ENCODE peak calls at places on chromosomes 1 and 21, in eight cellular contexts. Y, D, W, H, R, U, T and C are unnamed samples. For H3K4me1, the result is how much of the 10 kb centered on the place peaks cover.

GRCh38 chr21:35179990-35180557 is 131.0 kb upstream of the RUNX1 start:
- DNase-seq in Y (no peak), W (no peak), H (no peak), U (no peak), T (no peak), D (no peak), R (no peak), C (no peak)

GRCh38 chr1:148263906-148264255 is 111.8 kb upstream of the NBPF11 start:
- DNase-seq in T (peak), R (peak), D (no peak), H (no peak), W (no peak), Y (no peak), U (no peak), C (no peak)

GRCh38 chr1:164914208-164914607 is 355.2 kb downstream of the PBX1 start:
- DNase-seq in H (no peak), D (no peak), T (no peak), U (no peak), W (no peak), Y (no peak), R (no peak), C (no peak)

GRCh38 chr1:115506523-115507255 is 135.1 kb upstream of the VANGL1 start:
- DNase-seq in Y (no peak), U (no peak), D (no peak), R (no peak), H (no peak), T (no peak), W (no peak), C (no peak)

GRCh38 chr1:61980561-61980960 is 214.1 kb upstream of the L1TD1 start:
- DNase-seq in T (no peak), U (no peak), Y (no peak), W (no peak), H (no peak), D (no peak), R (no peak), C (no peak)

GRCh38 chr1:246779561-246780175 is 55.5 kb downstream of the SCCPDH start:
- DNase-seq in W (no peak), H (no peak), T (no peak), D (no peak), U (no peak), R (no peak), Y (no peak), C (no peak)

GRCh38 chr21:16592399-16592798 is 862.6 kb downstream of the USP25 start:
- DNase-seq in W (no peak), Y (no peak), T (no peak), R (no peak), H (no peak), D (no peak), U (no peak), C (no peak)

GRCh38 chr1:113396585-113396984 is 6.3 kb downstream of the MAGI3 start:
- DNase-seq in H (no peak), D (no peak), T (no peak), W (peak), U (no peak), R (peak), Y (no peak), C (no peak)

GRCh38 chr1:62386351-62387121 is 50.3 kb upstream of the USP1 start:
- DNase-seq in H (no peak), T (no peak), U (no peak), R (no peak), W (no peak), Y (no peak), D (no peak), C (no peak)

GRCh38 chr1:176243746-176244145 is 36.7 kb upstream of the COP1 start:
- DNase-seq in Y (no peak), T (no peak), R (no peak), D (no peak), W (no peak), H (no peak), U (no peak), C (no peak)

GRCh38 chr1:29120955-29121485 is 2.7 kb downstream of the TMEM200B start:
- DNase-seq in H (peak), W (no peak), D (peak), U (peak), R (peak), Y (no peak), T (peak), C (no peak)

GRCh38 chr1:172143384-172144025 is 277.0 kb upstream of the C1orf105 start:
- DNase-seq in U (no peak), W (no peak), R (no peak), Y (no peak), T (no peak), D (no peak), H (no peak), C (no peak)

GRCh38 chr21:41374177-41374712 is 12.4 kb downstream of the MX2 start:
- DNase-seq in R (no peak), Y (no peak), U (no peak), W (no peak), T (no peak), D (no peak), H (no peak), C (no peak)

GRCh38 chr1:12587981-12588620 is 29.9 kb downstream of the DHRS3 start:
- DNase-seq in U (no peak), W (no peak), D (no peak), R (peak), H (no peak), Y (no peak), T (no peak), C (no peak)

GRCh38 chr1:20792177-20792576 is 5.1 kb upstream of the HP1BP3 start:
- DNase-seq in T (no peak), W (no peak), Y (no peak), H (no peak), R (no peak), U (no peak), D (no peak), C (no peak)

GRCh38 chr21:42703936-42704335 is 50.5 kb downstream of the PDE9A start:
- DNase-seq in W (no peak), H (no peak), R (no peak), U (peak), D (no peak), T (no peak), Y (no peak), C (no peak)

GRCh38 chr1:231869364-231869763 is 242.8 kb downstream of the DISC1 start:
- DNase-seq in T (no peak), Y (no peak), U (no peak), R (no peak), H (no peak), D (peak), W (no peak), C (no peak)

GRCh38 chr1:20033396-20033795 is 36.6 kb upstream of the PLA2G5 start:
- DNase-seq in Y (no peak), W (no peak), U (no peak), R (no peak), T (no peak), H (no peak), D (no peak), C (no peak)

GRCh38 chr1:227316941-227317540 is 1.3 kb downstream of the CDC42BPA start:
- DNase-seq in R (no peak), T (no peak), D (no peak), H (no peak), Y (no peak), W (no peak), U (no peak), C (no peak)

GRCh38 chr1:204513117-204513716 is 3.0 kb upstream of the MDM4 start:
- DNase-seq in W (no peak), R (no peak), U (no peak), H (peak), T (no peak), Y (no peak), D (peak), C (no peak)

GRCh38 chr1:66350001-66350547 is 183.9 kb upstream of the SGIP1 start:
- DNase-seq in W (no peak), Y (peak), D (peak), H (peak), U (no peak), T (no peak), R (no peak), C (no peak)

GRCh38 chr1:70685300-70686286 is 274.5 kb downstream of the CTH start:
- DNase-seq in T (peak), D (peak), Y (peak), H (no peak), W (peak), R (peak), U (peak), C (peak)

GRCh38 chr1:65067491-65068201 is 80.4 kb upstream of the AK4 start:
- DNase-seq in R (peak), W (no peak), H (peak), T (peak), D (peak), U (peak), Y (peak), C (no peak)

GRCh38 chr1:13517193-13517812 is 3.5 kb upstream of the LRRC38 start:
- DNase-seq in W (no peak), R (peak), H (no peak), U (no peak), Y (no peak), D (peak), T (no peak), C (no peak)

GRCh38 chr1:245807306-245807705 is 652.5 kb downstream of the KIF26B start:
- DNase-seq in R (no peak), T (no peak), U (no peak), H (no peak), D (peak), Y (no peak), W (no peak), C (no peak)

GRCh38 chr1:184050631-184051030 is 899 bp upstream of the TSEN15 start:
- DNase-seq in U (no peak), T (no peak), W (no peak), Y (no peak), H (no peak), R (no peak), D (peak), C (no peak)

GRCh38 chr1:93815738-93816110 is 63.3 kb downstream of the DNTTIP2 start:
- DNase-seq in H (no peak), T (no peak), W (no peak), D (no peak), Y (no peak), R (no peak), U (no peak), C (no peak)

GRCh38 chr21:35340273-35340672 is 291.2 kb upstream of the RUNX1 start:
- DNase-seq in Y (no peak), U (no peak), T (no peak), R (no peak), H (no peak), D (no peak), W (no peak), C (no peak)

GRCh38 chr1:76957961-76958360 is 90.7 kb downstream of the ST6GALNAC5 start:
- DNase-seq in T (no peak), U (no peak), Y (no peak), W (no peak), R (no peak), D (no peak), H (no peak), C (no peak)

GRCh38 chr1:41498391-41498790 is 13.9 kb upstream of the EDN2 start:
- DNase-seq in R (no peak), D (no peak), W (no peak), T (no peak), U (no peak), Y (no peak), H (no peak), C (no peak)

GRCh38 chr1:41497631-41498030 is 13.1 kb upstream of the EDN2 start:
- DNase-seq in R (no peak), H (no peak), W (no peak), Y (no peak), T (no peak), U (peak), D (no peak), C (no peak)

GRCh38 chr1:41496080-41497055 is 11.9 kb upstream of the EDN2 start:
- DNase-seq in H (no peak), R (no peak), U (peak), Y (peak), W (no peak), T (peak), D (peak), C (no peak)

GRCh38 chr1:41495171-41495948 is 10.9 kb upstream of the EDN2 start:
- DNase-seq in H (no peak), T (no peak), U (peak), R (no peak), D (peak), Y (no peak), W (no peak), C (no peak)

GRCh38 chr1:41497056-41497440 is 12.6 kb upstream of the EDN2 start:
- DNase-seq in D (no peak), H (no peak), Y (no peak), T (no peak), U (peak), R (no peak), W (no peak), C (no peak)
- H3K4me1 ChIP-seq in D (under half), H (under half), Y (under half), T (under half), U (under half), R (half or more), W (half or more), C (under half)

GRCh38 chr1:216034506-216034905 is 388.7 kb downstream of the USH2A start:
- DNase-seq in D (no peak), H (no peak), R (no peak), U (no peak), Y (no peak), T (no peak), W (no peak), C (peak)
- H3K27ac ChIP-seq in D (no peak), H (no peak), R (no peak), U (no peak), Y (no peak), T (no peak), W (no peak), C (no peak)

DNA sequence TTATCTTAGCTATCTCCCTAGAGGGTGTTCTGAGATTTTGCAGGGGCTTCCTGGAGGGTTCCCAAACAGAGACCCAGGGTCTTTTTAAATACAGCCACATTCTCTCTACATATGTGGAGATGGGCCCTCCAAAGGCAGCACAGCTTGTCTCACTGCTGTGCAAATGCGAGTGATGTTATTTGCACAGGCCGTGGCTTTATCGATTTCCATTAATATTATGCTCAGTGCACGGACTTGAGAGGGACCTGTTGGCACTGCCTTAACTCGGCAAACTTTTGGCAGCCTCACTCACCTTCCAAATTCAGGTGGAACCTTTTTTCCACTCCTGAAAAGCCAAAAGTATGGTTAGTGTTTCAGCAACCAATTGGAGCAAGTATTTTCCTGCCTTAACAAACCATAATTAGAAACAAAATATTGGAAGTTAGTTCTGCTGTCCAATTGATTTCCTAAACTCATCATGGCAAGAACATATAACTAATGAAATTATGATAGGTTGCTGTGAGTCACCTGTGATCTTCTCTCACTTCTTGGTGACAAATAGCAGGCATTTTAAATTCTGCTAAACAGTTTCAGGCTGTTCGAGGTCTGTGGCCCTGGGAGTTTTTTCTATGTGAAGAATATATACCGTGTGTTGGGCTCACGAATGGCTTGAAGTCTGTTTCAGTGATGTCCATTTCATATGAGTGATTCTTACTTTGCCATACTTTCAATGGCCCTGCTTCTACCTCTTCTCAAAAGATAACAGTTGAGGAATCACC is 10.9 kb downstream of the LHX9 start:
- DNase-seq in U (no peak), H (no peak), Y (no peak), R (no peak), W (no peak), T (no peak), D (no peak), C (no peak)
- H3K4me1 ChIP-seq in U (under half), H (under half), Y (under half), R (under half), W (under half), T (under half), D (under half), C (under half)

DNA sequence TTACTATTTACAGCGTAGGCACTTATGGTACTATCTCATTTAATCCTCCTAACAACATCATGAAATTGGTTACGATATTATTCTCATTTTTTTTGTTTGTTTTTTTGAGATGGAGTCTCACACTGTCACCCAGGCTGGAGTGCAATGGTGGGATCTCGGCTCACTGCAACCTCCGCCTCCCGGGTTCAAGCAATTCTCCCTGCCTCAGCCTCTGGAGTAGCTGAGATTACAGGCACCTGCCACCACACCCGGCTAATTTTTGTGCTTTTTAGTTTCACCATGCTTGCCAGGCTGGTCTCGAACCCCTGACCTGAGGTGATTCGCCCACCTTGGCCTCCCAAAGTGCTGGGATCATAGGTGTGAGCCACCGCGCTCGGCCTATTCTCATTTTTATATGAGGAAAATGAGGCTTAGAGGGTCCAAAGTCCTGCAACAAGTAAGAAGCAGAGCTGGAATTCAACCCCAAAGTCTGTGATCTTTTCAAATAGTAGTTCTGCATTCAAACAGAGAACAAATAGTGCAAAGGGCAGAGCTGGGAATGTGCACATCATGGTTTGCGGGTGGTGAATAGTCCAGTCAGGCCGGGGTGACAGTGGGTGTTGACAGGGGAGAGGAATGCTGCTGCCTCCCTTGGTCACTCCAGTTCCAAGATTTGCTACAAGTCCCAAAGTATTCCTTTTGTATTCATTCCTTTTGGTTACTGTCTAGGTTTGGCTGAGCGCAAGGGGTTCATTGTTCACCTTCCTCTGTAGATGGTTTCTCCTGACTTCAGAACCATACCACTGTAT is 4.6 kb downstream of the PRUNE1 start:
- DNase-seq in U (no peak), W (no peak), H (no peak), R (no peak), Y (no peak), T (no peak), D (no peak), C (no peak)
- H3K27ac ChIP-seq in U (peak), W (no peak), H (no peak), R (no peak), Y (peak), T (no peak), D (no peak), C (no peak)

GRCh38 chr1:8876099-8876496 is 2.4 kb downstream of the ENO1 start:
- DNase-seq in T (no peak), R (no peak), W (no peak), U (no peak), Y (no peak), D (no peak), H (no peak), C (no peak)
- H3K4me1 ChIP-seq in T (under half), R (half or more), W (half or more), U (under half), Y (half or more), D (half or more), H (half or more), C (under half)

DNA sequence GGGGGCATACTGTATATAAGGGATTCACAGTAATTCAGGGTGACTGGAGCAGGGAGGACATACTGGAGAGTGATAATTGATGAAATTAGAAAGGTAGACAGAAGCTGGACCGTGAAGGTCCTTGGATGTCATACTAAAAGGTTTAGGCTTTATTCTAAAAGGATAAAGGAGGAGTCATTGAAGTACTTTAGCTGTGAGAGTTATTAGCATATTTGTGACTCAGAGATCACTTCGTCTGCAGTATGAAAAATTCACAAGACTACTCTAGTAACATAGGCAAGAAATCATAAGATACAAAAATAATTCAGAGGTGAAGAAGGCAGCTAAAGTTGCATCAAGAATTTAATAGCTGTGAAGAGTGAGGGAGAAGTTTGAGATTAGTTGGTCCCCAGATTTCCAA is 26.3 kb downstream of the KCNA3 start:
- DNase-seq in D (no peak), T (no peak), U (no peak), Y (no peak), H (no peak), R (no peak), W (no peak), C (no peak)
- H3K27ac ChIP-seq in D (no peak), T (no peak), U (no peak), Y (no peak), H (no peak), R (no peak), W (no peak), C (no peak)